ENCODE peak calls at places on chromosome 1, in ten cellular contexts. B, A, G, K, Q, M, H, D, W and R are unnamed samples.

GRCh38 chr1:203287109-203287893 is 18.0 kb upstream of the BTG2 start:
- DNase-seq in B (no peak), A (no peak), G (peak), K (no peak), Q (peak), M (no peak), H (no peak), D (peak), W (no peak), R (peak)

GRCh38 chr1:230208619-230209261 is 141.7 kb downstream of the GALNT2 start:
- DNase-seq in B (no peak), A (no peak), G (no peak), K (no peak), Q (no peak), M (no peak), H (no peak), D (peak), W (no peak), R (peak)

GRCh38 chr1:169944621-169945020 is 50.9 kb upstream of the SCYL3 start:
- DNase-seq in B (no peak), A (no peak), G (no peak), K (no peak), Q (no peak), M (no peak), H (no peak), D (no peak), W (no peak), R (no peak)

GRCh38 chr1:62977321-62977720 is 193.4 kb downstream of the ATG4C start:
- DNase-seq in B (no peak), A (no peak), G (peak), K (no peak), Q (no peak), M (no peak), H (no peak), D (no peak), W (peak), R (no peak)

GRCh38 chr1:175146535-175147213 is 45.9 kb downstream of the KIAA0040 start:
- DNase-seq in B (peak), A (peak), G (peak), K (no peak), Q (peak), M (peak), H (peak), D (peak), W (peak), R (peak)

GRCh38 chr1:202046227-202046626 is 35.8 kb downstream of the ELF3 start:
- DNase-seq in B (no peak), A (no peak), G (no peak), K (no peak), Q (no peak), M (no peak), H (no peak), D (peak), W (no peak), R (no peak)

GRCh38 chr1:111101854-111102642 is 37.8 kb downstream of the DRAM2 start:
- DNase-seq in B (no peak), A (no peak), G (no peak), K (no peak), Q (no peak), M (no peak), H (no peak), D (peak), W (no peak), R (no peak)

GRCh38 chr1:194104247-194104844 is 917.9 kb upstream of the B3GALT2 start:
- DNase-seq in B (no peak), A (no peak), G (no peak), K (no peak), Q (no peak), M (no peak), H (no peak), D (no peak), W (no peak), R (no peak)

GRCh38 chr1:30133414-30134055 is 589.9 kb downstream of the MATN1 start:
- DNase-seq in B (no peak), A (no peak), G (no peak), K (no peak), Q (no peak), M (no peak), H (no peak), D (no peak), W (no peak), R (no peak)

GRCh38 chr1:236338096-236338495 is 56.0 kb upstream of the EDARADD start:
- DNase-seq in B (no peak), A (peak), G (no peak), K (no peak), Q (no peak), M (peak), H (no peak), D (no peak), W (no peak), R (no peak)

GRCh38 chr1:183417691-183418491 is at the start of gene NMNAT2:
- DNase-seq in B (peak), A (no peak), G (peak), K (no peak), Q (no peak), M (peak), H (no peak), D (no peak), W (peak), R (no peak)

GRCh38 chr1:93620169-93620840 is 61.3 kb downstream of the BCAR3 start:
- DNase-seq in B (no peak), A (peak), G (no peak), K (no peak), Q (no peak), M (peak), H (no peak), D (peak), W (peak), R (no peak)

GRCh38 chr1:221045842-221046831 is 166.9 kb downstream of the HLX start:
- DNase-seq in B (peak), A (peak), G (peak), K (no peak), Q (peak), M (peak), H (no peak), D (no peak), W (peak), R (peak)

GRCh38 chr1:206685749-206686485 is 1.2 kb downstream of the MAPKAPK2 start:
- DNase-seq in B (peak), A (peak), G (peak), K (no peak), Q (peak), M (peak), H (peak), D (peak), W (peak), R (peak)

GRCh38 chr1:184270556-184270955 is 116.3 kb upstream of the C1orf21 start:
- DNase-seq in B (no peak), A (peak), G (no peak), K (no peak), Q (no peak), M (no peak), H (no peak), D (no peak), W (no peak), R (no peak)

DNA sequence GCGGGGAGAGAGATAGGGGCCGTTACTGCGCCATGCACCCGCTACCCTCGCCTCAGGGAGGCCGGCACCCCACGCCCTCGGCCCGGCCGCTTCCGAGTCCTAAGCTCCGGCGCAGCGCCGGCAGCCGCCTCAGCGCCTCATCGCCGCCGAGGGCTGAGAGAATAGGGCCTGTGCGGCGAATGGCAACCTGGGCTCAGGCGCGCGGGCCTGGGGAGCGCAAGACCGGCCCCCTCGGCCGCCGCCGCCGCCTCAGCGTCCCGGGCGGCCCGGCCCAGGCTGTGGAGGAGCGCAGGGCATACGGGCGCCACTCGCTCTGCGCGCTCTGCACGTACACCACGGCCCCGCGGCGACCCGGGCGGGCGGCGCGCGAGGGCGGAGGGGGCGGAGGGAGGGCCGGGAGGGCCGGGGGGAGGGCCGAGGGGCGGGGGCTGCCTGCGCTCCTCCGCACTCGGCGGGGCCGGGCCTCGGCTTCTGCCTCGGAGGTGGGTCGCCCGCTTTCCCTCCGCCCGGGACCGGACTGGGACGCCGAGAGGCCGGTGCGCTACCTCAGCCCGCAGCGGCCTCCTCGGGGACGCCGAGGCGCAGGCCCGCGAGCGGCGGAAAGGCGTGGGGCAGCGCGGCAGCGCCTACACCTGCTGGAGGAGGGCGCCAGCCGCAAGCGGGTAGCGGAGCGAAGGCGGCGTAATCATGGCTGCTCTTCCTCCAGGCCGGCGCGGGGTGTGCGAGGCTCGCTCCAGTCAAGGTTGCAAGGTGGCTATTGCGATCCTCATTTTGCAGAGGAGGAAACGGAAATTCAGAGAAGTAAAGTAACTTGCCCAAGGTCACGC is at the start of gene EGLN1:
- DNase-seq in B (peak), A (peak), G (peak), K (peak), Q (peak), M (peak), H (peak), D (peak), W (peak), R (peak)
- TF ChIP-seq CTCF in B (peak), A (peak), G (peak), K (peak), Q (peak), M (no peak), H (no peak), D (no peak), W (peak), R (peak)

GRCh38 chr1:9267352-9267686 is 25.4 kb upstream of the SPSB1 start:
- DNase-seq in B (no peak), A (no peak), G (no peak), K (no peak), Q (no peak), M (no peak), H (no peak), D (no peak), W (no peak), R (no peak)
- TF ChIP-seq CTCF in B (no peak), A (no peak), G (no peak), K (no peak), Q (peak), M (no peak), H (no peak), D (no peak), W (no peak), R (no peak)

GRCh38 chr1:167991546-167991945 is 54.7 kb upstream of the MPC2 start:
- DNase-seq in B (peak), A (no peak), G (no peak), K (no peak), Q (no peak), M (no peak), H (no peak), D (no peak), W (no peak), R (no peak)
- TF ChIP-seq CTCF in B (no peak), A (no peak), G (no peak), K (no peak), Q (no peak), M (no peak), H (no peak), D (no peak), W (no peak), R (no peak)

GRCh38 chr1:160115545-160116276 is at the start of gene ATP1A2:
- DNase-seq in B (no peak), A (no peak), G (peak), K (no peak), Q (no peak), M (no peak), H (no peak), D (no peak), W (no peak), R (no peak)

GRCh38 chr1:160114085-160114484 is 1.5 kb upstream of the ATP1A2 start:
- DNase-seq in B (no peak), A (no peak), G (no peak), K (no peak), Q (no peak), M (no peak), H (no peak), D (no peak), W (no peak), R (no peak)

GRCh38 chr1:160116277-160117147 is 953 bp downstream of the ATP1A2 start:
- DNase-seq in B (peak), A (peak), G (peak), K (no peak), Q (no peak), M (peak), H (no peak), D (no peak), W (peak), R (no peak)

GRCh38 chr1:160112370-160112769 is 3.2 kb upstream of the ATP1A2 start:
- DNase-seq in B (no peak), A (peak), G (no peak), K (no peak), Q (no peak), M (peak), H (peak), D (no peak), W (peak), R (no peak)

GRCh38 chr1:160113407-160113806 is 2.2 kb upstream of the ATP1A2 start:
- DNase-seq in B (no peak), A (no peak), G (no peak), K (no peak), Q (no peak), M (no peak), H (no peak), D (no peak), W (no peak), R (no peak)
- TF ChIP-seq CTCF in B (no peak), A (no peak), G (no peak), K (peak), Q (no peak), M (no peak), H (no peak), D (no peak), W (peak), R (no peak)

DNA sequence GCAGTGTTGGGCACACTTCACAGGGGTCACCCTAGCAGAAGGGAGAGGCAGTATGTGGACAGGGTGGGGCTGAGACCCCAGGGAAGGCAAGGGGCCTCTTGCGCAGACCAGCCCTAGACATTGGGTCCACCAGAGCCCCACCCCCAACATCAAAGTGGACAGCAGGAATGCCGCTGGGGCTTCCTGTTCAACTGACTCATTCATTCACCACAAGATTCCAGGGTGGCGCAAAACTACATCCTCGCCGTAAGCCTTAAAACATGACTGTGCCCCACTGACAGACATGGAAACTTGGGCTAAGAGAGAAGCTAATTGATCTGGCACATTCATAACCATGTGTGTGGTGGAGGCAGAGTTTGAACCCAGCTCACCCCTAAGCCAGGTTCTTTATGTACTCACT is 14.0 kb downstream of the COL16A1 start:
- DNase-seq in B (peak), A (peak), G (peak), K (peak), Q (no peak), M (peak), H (no peak), D (no peak), W (peak), R (no peak)
- TF ChIP-seq CTCF in B (no peak), A (no peak), G (no peak), K (no peak), Q (no peak), M (no peak), H (no peak), D (no peak), W (no peak), R (no peak)